ENCODE peak calls at places on chromosome 20, in seven cellular contexts. One of them, this sample, is unnamed.
A peak's percentile ranks its signal among the peaks of the same experiment; 100 is the strongest.

GRCh38 chr20:17835941-17836861 is 132.4 kb downstream of the SNX5 start:
- DNase-seq in H1: no peak
- DNase-seq in suprapubic skin: peak; percentile 90
- DNase-seq in A549: peak; percentile 21
- DNase-seq in fibroblast of lung: peak; percentile 96
- DNase-seq in GM23248: peak; percentile 93
- DNase-seq in ascending aorta: peak; percentile 86
- DNase-seq in this sample: peak; percentile 29

GRCh38 chr20:16596991-16597390 is 23.7 kb upstream of the KIF16B start:
- DNase-seq in H1: no peak
- DNase-seq in suprapubic skin: no peak
- DNase-seq in A549: no peak
- DNase-seq in fibroblast of lung: no peak
- DNase-seq in GM23248: no peak
- DNase-seq in ascending aorta: no peak
- DNase-seq in this sample: no peak

GRCh38 chr20:4883051-4883450 is 118.3 kb downstream of the SLC23A2 start:
- DNase-seq in H1: no peak
- DNase-seq in suprapubic skin: peak; percentile 31
- DNase-seq in A549: no peak
- DNase-seq in fibroblast of lung: no peak
- DNase-seq in GM23248: no peak
- DNase-seq in ascending aorta: no peak
- DNase-seq in this sample: no peak

GRCh38 chr20:25226433-25227316 is 21.2 kb upstream of the PYGB start:
- DNase-seq in H1: no peak
- DNase-seq in suprapubic skin: no peak
- DNase-seq in A549: no peak
- DNase-seq in fibroblast of lung: no peak
- DNase-seq in GM23248: no peak
- DNase-seq in ascending aorta: peak; percentile 81
- DNase-seq in this sample: peak; percentile 33

GRCh38 chr20:7003598-7003997 is 236.1 kb downstream of the BMP2 start:
- DNase-seq in H1: no peak
- DNase-seq in suprapubic skin: no peak
- DNase-seq in A549: no peak
- DNase-seq in fibroblast of lung: peak; percentile 20
- DNase-seq in GM23248: no peak
- DNase-seq in ascending aorta: no peak
- DNase-seq in this sample: no peak

GRCh38 chr20:54078296-54078695 is 7.9 kb upstream of the BCAS1 start:
- DNase-seq in H1: no peak
- DNase-seq in suprapubic skin: no peak
- DNase-seq in A549: no peak
- DNase-seq in fibroblast of lung: no peak
- DNase-seq in GM23248: no peak
- DNase-seq in ascending aorta: no peak
- DNase-seq in this sample: no peak

GRCh38 chr20:41049451-41049850 is 20.8 kb downstream of the TOP1 start:
- DNase-seq in H1: no peak
- DNase-seq in suprapubic skin: no peak
- DNase-seq in A549: no peak
- DNase-seq in fibroblast of lung: no peak
- DNase-seq in GM23248: no peak
- DNase-seq in ascending aorta: no peak
- DNase-seq in this sample: no peak

GRCh38 chr20:35732644-35732982 is 9.4 kb downstream of the RBM39 start:
- DNase-seq in H1: no peak
- DNase-seq in suprapubic skin: no peak
- DNase-seq in A549: no peak
- DNase-seq in fibroblast of lung: no peak
- DNase-seq in GM23248: no peak
- DNase-seq in ascending aorta: no peak
- DNase-seq in this sample: no peak

GRCh38 chr20:63829598-63829942 is 1.5 kb downstream of the ZBTB46 start:
- DNase-seq in H1: no peak
- DNase-seq in suprapubic skin: no peak
- DNase-seq in A549: no peak
- DNase-seq in fibroblast of lung: no peak
- DNase-seq in GM23248: no peak
- DNase-seq in ascending aorta: no peak
- DNase-seq in this sample: no peak

GRCh38 chr20:45445805-45446562 is 23.6 kb upstream of the WFDC2 start:
- DNase-seq in H1: peak; percentile 81
- DNase-seq in suprapubic skin: no peak
- DNase-seq in A549: peak; percentile 59
- DNase-seq in fibroblast of lung: no peak
- DNase-seq in GM23248: peak; percentile 45
- DNase-seq in ascending aorta: no peak
- DNase-seq in this sample: no peak

GRCh38 chr20:57616143-57616951 is 3.9 kb downstream of the ZBP1 start:
- DNase-seq in H1: peak; percentile 31
- DNase-seq in suprapubic skin: no peak
- DNase-seq in A549: no peak
- DNase-seq in fibroblast of lung: no peak
- DNase-seq in GM23248: no peak
- DNase-seq in ascending aorta: peak; percentile 52
- DNase-seq in this sample: no peak

GRCh38 chr20:51373713-51374481 is 168.6 kb downstream of the NFATC2 start:
- DNase-seq in H1: no peak
- DNase-seq in suprapubic skin: no peak
- DNase-seq in A549: no peak
- DNase-seq in fibroblast of lung: peak; percentile 43
- DNase-seq in GM23248: no peak
- DNase-seq in ascending aorta: no peak
- DNase-seq in this sample: no peak

GRCh38 chr20:36402708-36403107 is 96.6 kb downstream of the DLGAP4 start:
- DNase-seq in H1: no peak
- DNase-seq in suprapubic skin: no peak
- DNase-seq in A549: no peak
- DNase-seq in fibroblast of lung: no peak
- DNase-seq in GM23248: no peak
- DNase-seq in ascending aorta: no peak
- DNase-seq in this sample: no peak

GRCh38 chr20:57291003-57291402 is 24.6 kb upstream of the BMP7 start:
- DNase-seq in H1: peak; percentile 71
- DNase-seq in suprapubic skin: no peak
- DNase-seq in A549: no peak
- DNase-seq in fibroblast of lung: no peak
- DNase-seq in GM23248: no peak
- DNase-seq in ascending aorta: no peak
- DNase-seq in this sample: no peak

GRCh38 chr20:57388953-57389694 is 2.1 kb upstream of the RBM38 start:
- DNase-seq in H1: peak; percentile 81
- DNase-seq in suprapubic skin: no peak
- DNase-seq in A549: no peak
- DNase-seq in fibroblast of lung: peak; percentile 67
- DNase-seq in GM23248: peak; percentile 78
- DNase-seq in ascending aorta: peak; percentile 87
- DNase-seq in this sample: peak; percentile 75

GRCh38 chr20:54208492-54209044 is 681 bp downstream of the PFDN4 start:
- DNase-seq in H1: no peak
- DNase-seq in suprapubic skin: no peak
- DNase-seq in A549: peak; percentile 21
- DNase-seq in fibroblast of lung: peak; percentile 68
- DNase-seq in GM23248: peak; percentile 75
- DNase-seq in ascending aorta: no peak
- DNase-seq in this sample: no peak

GRCh38 chr20:17533396-17533795 is 2.2 kb upstream of the BFSP1 start:
- DNase-seq in H1: no peak
- DNase-seq in suprapubic skin: no peak
- DNase-seq in A549: peak; percentile 85
- DNase-seq in fibroblast of lung: peak; percentile 60
- DNase-seq in GM23248: peak; percentile 58
- DNase-seq in ascending aorta: no peak
- DNase-seq in this sample: no peak

GRCh38 chr20:5806457-5807263 is 56.5 kb downstream of the SHLD1 start:
- DNase-seq in H1: peak; percentile 41
- DNase-seq in suprapubic skin: no peak
- DNase-seq in A549: peak; percentile 34
- DNase-seq in fibroblast of lung: no peak
- DNase-seq in GM23248: no peak
- DNase-seq in ascending aorta: no peak
- DNase-seq in this sample: no peak

GRCh38 chr20:10332656-10333421 is 101.2 kb downstream of the MKKS start:
- DNase-seq in H1: no peak
- DNase-seq in suprapubic skin: no peak
- DNase-seq in A549: no peak
- DNase-seq in fibroblast of lung: peak; percentile 40
- DNase-seq in GM23248: no peak
- DNase-seq in ascending aorta: no peak
- DNase-seq in this sample: no peak

GRCh38 chr20:5918856-5919633 is 31.3 kb downstream of the TRMT6 start:
- DNase-seq in H1: no peak
- DNase-seq in suprapubic skin: no peak
- DNase-seq in A549: peak; percentile 56
- DNase-seq in fibroblast of lung: peak; percentile 76
- DNase-seq in GM23248: peak; percentile 63
- DNase-seq in ascending aorta: no peak
- DNase-seq in this sample: no peak

GRCh38 chr20:8043687-8044278 is 24.2 kb upstream of the TMX4 start:
- DNase-seq in H1: no peak
- DNase-seq in suprapubic skin: no peak
- DNase-seq in A549: peak; percentile 70
- DNase-seq in fibroblast of lung: peak; percentile 40
- DNase-seq in GM23248: peak; percentile 71
- DNase-seq in ascending aorta: no peak
- DNase-seq in this sample: no peak

GRCh38 chr20:57242414-57242813 is 24.0 kb downstream of the BMP7 start:
- DNase-seq in H1: no peak
- DNase-seq in suprapubic skin: no peak
- DNase-seq in A549: no peak
- DNase-seq in fibroblast of lung: no peak
- DNase-seq in GM23248: no peak
- DNase-seq in ascending aorta: no peak
- DNase-seq in this sample: no peak

GRCh38 chr20:11153819-11154218 is 480.0 kb upstream of the JAG1 start:
- DNase-seq in H1: no peak
- DNase-seq in suprapubic skin: no peak
- DNase-seq in A549: peak; percentile 31
- DNase-seq in fibroblast of lung: peak; percentile 66
- DNase-seq in GM23248: no peak
- DNase-seq in ascending aorta: no peak
- DNase-seq in this sample: no peak

GRCh38 chr20:47318027-47318595 is 38.4 kb downstream of the ZMYND8 start:
- DNase-seq in H1: peak; percentile 59
- DNase-seq in suprapubic skin: no peak
- DNase-seq in A549: peak; percentile 82
- DNase-seq in fibroblast of lung: peak; percentile 80
- DNase-seq in GM23248: peak; percentile 74
- DNase-seq in ascending aorta: no peak
- DNase-seq in this sample: peak; percentile 63
- H3K4me3 ChIP-seq in H1: peak overlapping the region; percentile 27
- H3K4me3 ChIP-seq in suprapubic skin: peak overlapping the region; percentile 37
- H3K4me3 ChIP-seq in A549: no peak overlapping the region
- H3K4me3 ChIP-seq in fibroblast of lung: no peak overlapping the region
- H3K4me3 ChIP-seq in GM23248: peak overlapping the region; percentile 58
- H3K4me3 ChIP-seq in ascending aorta: peak overlapping the region; percentile 15
- H3K4me3 ChIP-seq in this sample: peak overlapping the region; percentile 37

GRCh38 chr20:33827109-33827508 is 16.0 kb downstream of the CHMP4B start:
- DNase-seq in H1: no peak
- DNase-seq in suprapubic skin: no peak
- DNase-seq in A549: no peak
- DNase-seq in fibroblast of lung: no peak
- DNase-seq in GM23248: no peak
- DNase-seq in ascending aorta: no peak
- DNase-seq in this sample: no peak
- H3K27ac ChIP-seq in H1: peak overlapping the region; percentile 38
- H3K27ac ChIP-seq in suprapubic skin: no peak overlapping the region
- H3K27ac ChIP-seq in A549: no peak overlapping the region
- H3K27ac ChIP-seq in fibroblast of lung: no peak overlapping the region
- H3K27ac ChIP-seq in GM23248: no peak overlapping the region
- H3K27ac ChIP-seq in ascending aorta: peak overlapping the region; percentile 63
- H3K27ac ChIP-seq in this sample: peak overlapping the region; percentile 70

DNA sequence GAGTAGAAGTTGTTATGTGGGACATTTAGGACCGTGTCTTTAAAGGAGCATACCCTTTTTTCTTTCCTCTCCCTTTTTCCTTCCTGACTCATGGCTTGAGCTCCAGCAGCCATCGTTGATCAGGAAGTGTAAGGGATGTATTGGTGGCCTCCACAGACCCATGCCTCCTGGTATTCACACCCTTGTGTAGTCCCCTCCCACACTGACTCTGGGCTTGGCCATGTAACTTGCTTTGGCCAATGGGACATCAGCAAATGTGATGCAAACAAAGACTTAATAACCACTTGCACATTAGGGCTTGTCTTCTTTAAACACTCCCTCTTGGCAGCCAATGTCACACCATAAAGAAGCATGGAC is 18.9 kb upstream of the SLC13A3 start:
- DNase-seq in H1: no peak
- DNase-seq in suprapubic skin: no peak
- DNase-seq in A549: no peak
- DNase-seq in fibroblast of lung: no peak
- DNase-seq in GM23248: no peak
- DNase-seq in ascending aorta: no peak
- DNase-seq in this sample: no peak
- H3K4me3 ChIP-seq in H1: no peak overlapping the region
- H3K4me3 ChIP-seq in suprapubic skin: no peak overlapping the region
- H3K4me3 ChIP-seq in A549: no peak overlapping the region
- H3K4me3 ChIP-seq in fibroblast of lung: no peak overlapping the region
- H3K4me3 ChIP-seq in GM23248: no peak overlapping the region
- H3K4me3 ChIP-seq in ascending aorta: no peak overlapping the region
- H3K4me3 ChIP-seq in this sample: no peak overlapping the region

GRCh38 chr20:52954849-52955248 is 17.3 kb upstream of the TSHZ2 start:
- DNase-seq in H1: no peak
- DNase-seq in suprapubic skin: no peak
- DNase-seq in A549: no peak
- DNase-seq in fibroblast of lung: no peak
- DNase-seq in GM23248: no peak
- DNase-seq in ascending aorta: no peak
- DNase-seq in this sample: no peak

GRCh38 chr20:52948491-52948890 is 23.7 kb upstream of the TSHZ2 start:
- DNase-seq in H1: no peak
- DNase-seq in suprapubic skin: no peak
- DNase-seq in A549: no peak
- DNase-seq in fibroblast of lung: no peak
- DNase-seq in GM23248: no peak
- DNase-seq in ascending aorta: no peak
- DNase-seq in this sample: no peak

GRCh38 chr20:52958206-52958605 is 14.0 kb upstream of the TSHZ2 start:
- DNase-seq in H1: no peak
- DNase-seq in suprapubic skin: no peak
- DNase-seq in A549: no peak
- DNase-seq in fibroblast of lung: no peak
- DNase-seq in GM23248: peak; percentile 48
- DNase-seq in ascending aorta: no peak
- DNase-seq in this sample: no peak

DNA sequence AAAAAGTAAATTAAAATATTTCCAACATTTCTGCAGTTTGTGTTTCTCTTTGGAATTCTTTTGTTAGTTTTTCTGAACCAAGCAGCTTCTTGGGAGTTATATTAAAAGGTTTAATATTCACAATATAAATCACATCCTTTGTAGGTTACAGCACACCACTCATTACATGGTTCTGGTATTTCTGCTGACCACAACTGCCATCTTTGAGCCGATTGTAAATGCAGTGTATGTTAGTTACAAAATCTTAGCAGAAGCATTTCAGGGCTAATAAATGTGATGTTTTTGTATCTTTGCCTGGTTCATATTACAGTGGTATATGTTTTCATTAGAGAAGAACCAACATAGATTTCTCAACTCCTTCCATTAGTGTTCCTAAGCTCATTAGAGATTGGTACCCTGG is 19.1 kb upstream of the TSHZ2 start:
- DNase-seq in H1: no peak
- DNase-seq in suprapubic skin: no peak
- DNase-seq in A549: no peak
- DNase-seq in fibroblast of lung: peak; percentile 61
- DNase-seq in GM23248: peak; percentile 35
- DNase-seq in ascending aorta: no peak
- DNase-seq in this sample: no peak
- H3K27ac ChIP-seq in H1: no peak overlapping the region
- H3K27ac ChIP-seq in suprapubic skin: no peak overlapping the region
- H3K27ac ChIP-seq in A549: no peak overlapping the region
- H3K27ac ChIP-seq in fibroblast of lung: no peak overlapping the region
- H3K27ac ChIP-seq in GM23248: no peak overlapping the region
- H3K27ac ChIP-seq in ascending aorta: no peak overlapping the region
- H3K27ac ChIP-seq in this sample: no peak overlapping the region